ENCODE peak calls at places on chromosomes 13 and 19, in four cellular contexts. Z, E, V and P are unnamed samples.

GRCh38 chr13:66927562-66927961 is 302.6 kb downstream of the PCDH9 start:
- DNase-seq in E (no peak), Z (no peak), V (no peak), P (no peak)

GRCh38 chr19:18605546-18606280 is 886 bp downstream of the CRLF1 start:
- DNase-seq in Z (no peak), E (no peak), V (no peak), P (peak)

GRCh38 chr19:4161415-4162077 is 8.1 kb downstream of the CREB3L3 start:
- DNase-seq in V (no peak), E (no peak), Z (no peak), P (peak)

GRCh38 chr19:980133-980998 is 3.8 kb upstream of the WDR18 start:
- DNase-seq in Z (no peak), V (no peak), E (no peak), P (peak)

GRCh38 chr19:3094638-3095374 is 644 bp downstream of the GNA11 start:
- DNase-seq in E (no peak), Z (no peak), V (peak), P (peak)

GRCh38 chr19:49987159-49987698 is 26.3 kb upstream of the SIGLEC11 start:
- DNase-seq in Z (peak), E (peak), V (peak), P (peak)

GRCh38 chr19:29942404-29943261 is 594 bp downstream of the URI1 start:
- DNase-seq in Z (no peak), E (peak), V (peak), P (peak)

GRCh38 chr13:33017410-33017929 is 1.2 kb downstream of the KL start:
- DNase-seq in Z (no peak), V (peak), E (peak), P (peak)

GRCh38 chr19:29485293-29485692 is 40.5 kb upstream of the VSTM2B start:
- DNase-seq in V (no peak), E (peak), Z (peak), P (no peak)

GRCh38 chr19:19651076-19651475 is 7.6 kb upstream of the GMIP start:
- DNase-seq in Z (no peak), E (no peak), V (no peak), P (peak)

GRCh38 chr13:49428041-49428763 is 15.7 kb downstream of the CAB39L start:
- DNase-seq in V (no peak), Z (no peak), E (no peak), P (no peak)